ENCODE peak calls at places on chromosomes 16 and 17, in four cellular contexts. H is transverse colon; Y is naive thymus-derived CD4-positive, alpha-beta T cell; D is sigmoid colon. L is an unnamed sample.

GRCh38 chr17:21376835-21377690 is 906 bp downstream of the KCNJ12 start:
- DNase-seq in D (no peak), H (no peak), Y (no peak), L (peak; percentile 63)

GRCh38 chr16:87487361-87487924 is 5.4 kb downstream of the ZCCHC14 start:
- DNase-seq in H (peak; percentile 85), D (no peak), Y (no peak), L (peak; percentile 86)

GRCh38 chr16:64452446-64452845 is 669.4 kb downstream of the CDH11 start:
- DNase-seq in Y (no peak), H (no peak), D (no peak), L (no peak)

GRCh38 chr17:1865252-1866037 is 35.6 kb downstream of the RPA1 start:
- DNase-seq in H (peak; percentile 48), D (no peak), Y (peak; percentile 66), L (no peak)

GRCh38 chr17:80640379-80641071 is 95.9 kb downstream of the RPTOR start:
- DNase-seq in Y (no peak), H (no peak), D (no peak), L (no peak)

GRCh38 chr17:39944393-39944711 is 16.8 kb downstream of the LRRC3C start:
- DNase-seq in D (no peak), Y (no peak), H (no peak), L (no peak)

GRCh38 chr16:31198207-31198882 is 4.2 kb downstream of the PYCARD start:
- DNase-seq in D (no peak), H (no peak), Y (no peak), L (no peak)

GRCh38 chr17:77887464-77888241 is 70.8 kb upstream of the TNRC6C start:
- DNase-seq in H (peak; percentile 70), D (peak; percentile 96), Y (peak; percentile 86), L (peak; percentile 87)

GRCh38 chr16:2968738-2969544 is at the start of gene PAQR4:
- DNase-seq in H (peak; percentile 89), Y (peak; percentile 74), D (peak; percentile 89), L (peak; percentile 89)

GRCh38 chr16:53692146-53692545 is 11.5 kb downstream of the RPGRIP1L start:
- DNase-seq in D (no peak), Y (no peak), H (no peak), L (no peak)

GRCh38 chr17:65173284-65173793 is 36.2 kb downstream of the RGS9 start:
- DNase-seq in D (no peak), Y (peak; percentile 72), H (peak; percentile 46), L (no peak)

GRCh38 chr17:75146597-75146996 is 7.7 kb downstream of the JPT1 start:
- DNase-seq in H (no peak), Y (no peak), D (no peak), L (no peak)

GRCh38 chr17:66952031-66952524 is 12.4 kb upstream of the CACNG4 start:
- DNase-seq in Y (no peak), H (peak; percentile 66), D (no peak), L (peak; percentile 87)

GRCh38 chr17:4845128-4845527 is 12.0 kb downstream of the MINK1 start:
- DNase-seq in Y (no peak), H (no peak), D (no peak), L (no peak)

GRCh38 chr16:8720080-8720966 is 45.9 kb downstream of the ABAT start:
- DNase-seq in D (no peak), Y (no peak), H (no peak), L (no peak)

GRCh38 chr17:49388290-49388640 is 26.2 kb upstream of the ZNF652 start:
- DNase-seq in Y (peak; percentile 36), H (peak; percentile 23), D (no peak), L (no peak)

GRCh38 chr16:67146523-67147357 is 4.1 kb downstream of the B3GNT9 start:
- DNase-seq in H (no peak), D (no peak), Y (no peak), L (no peak)

GRCh38 chr17:7250655-7251329 is 742 bp downstream of the CTDNEP1 start:
- DNase-seq in Y (no peak), D (no peak), H (peak; percentile 29), L (no peak)

DNA sequence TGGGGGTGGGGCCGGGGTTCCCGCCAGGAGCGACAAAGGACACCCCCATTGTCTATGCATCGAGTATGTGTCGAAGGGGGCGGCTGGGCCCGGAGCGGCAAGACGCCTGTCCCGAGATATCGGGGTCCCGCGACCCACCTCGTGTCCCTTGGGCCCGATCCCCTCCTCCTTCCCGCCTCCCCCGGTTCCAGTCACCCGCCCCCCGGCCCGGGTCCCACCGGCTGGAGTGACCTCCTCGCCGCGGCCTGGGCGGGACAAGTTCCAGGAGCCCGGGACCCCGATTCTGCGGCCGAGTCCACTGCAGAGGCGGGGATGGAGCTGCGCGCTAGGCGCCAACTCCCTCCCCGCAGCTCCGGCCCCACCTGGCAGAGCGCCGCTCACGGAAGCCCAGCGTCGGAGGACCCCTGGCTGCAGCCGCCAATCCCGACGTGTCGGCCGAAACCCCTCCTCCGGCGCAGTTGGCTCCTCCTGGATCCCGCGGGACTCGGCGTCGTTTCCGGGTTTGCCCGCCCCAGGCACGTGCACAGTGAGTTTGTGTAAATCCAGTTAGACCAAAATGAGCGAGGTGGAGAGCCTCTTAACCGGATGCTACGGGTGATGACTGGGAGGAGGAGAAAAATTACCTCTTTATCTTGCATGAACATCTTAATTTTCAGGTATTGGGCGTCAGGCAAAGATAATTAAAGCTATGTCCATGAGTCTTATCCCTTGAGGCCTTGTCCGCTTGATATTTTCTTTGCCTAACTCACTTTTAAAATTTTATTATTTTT is at the start of gene NMRAL1:
- DNase-seq in D (peak; percentile 95), H (peak; percentile 93), Y (peak; percentile 86), L (peak; percentile 95)
- H3K27ac ChIP-seq in D (peak within 1 kb of the TSS; percentile 77), H (peak within 1 kb of the TSS; percentile 83), Y (peak within 1 kb of the TSS; percentile 92), L (peak within 1 kb of the TSS; percentile 2)

GRCh38 chr16:51390877-51391276 is 239.8 kb upstream of the SALL1 start:
- DNase-seq in H (no peak), D (no peak), Y (no peak), L (no peak)

GRCh38 chr16:51391798-51392511 is 240.9 kb upstream of the SALL1 start:
- DNase-seq in Y (no peak), D (no peak), H (no peak), L (no peak)

GRCh38 chr16:51392651-51393187 is 241.6 kb upstream of the SALL1 start:
- DNase-seq in H (no peak), D (no peak), Y (no peak), L (no peak)

GRCh38 chr16:51393381-51394005 is 242.4 kb upstream of the SALL1 start:
- DNase-seq in Y (no peak), D (no peak), H (no peak), L (no peak)

GRCh38 chr16:51394401-51394800 is 243.3 kb upstream of the SALL1 start:
- DNase-seq in D (no peak), H (no peak), Y (no peak), L (no peak)
- H3K36me3 ChIP-seq in D (no peaks in the 10 kb centered on the region), H (no peaks in the 10 kb centered on the region), Y (no peaks in the 10 kb centered on the region), L (no peaks in the 10 kb centered on the region)

GRCh38 chr17:73163043-73163442 is 1.8 kb upstream of the SSTR2 start:
- DNase-seq in D (no peak), H (no peak), Y (no peak), L (no peak)

GRCh38 chr17:73170324-73170723 is 5.5 kb downstream of the SSTR2 start:
- DNase-seq in D (no peak), H (no peak), Y (no peak), L (no peak)

GRCh38 chr17:73168667-73169066 is 3.9 kb downstream of the SSTR2 start:
- DNase-seq in H (no peak), Y (no peak), D (no peak), L (no peak)

GRCh38 chr17:73165616-73166404 is 1.0 kb downstream of the SSTR2 start:
- DNase-seq in H (no peak), Y (no peak), D (no peak), L (no peak)

DNA sequence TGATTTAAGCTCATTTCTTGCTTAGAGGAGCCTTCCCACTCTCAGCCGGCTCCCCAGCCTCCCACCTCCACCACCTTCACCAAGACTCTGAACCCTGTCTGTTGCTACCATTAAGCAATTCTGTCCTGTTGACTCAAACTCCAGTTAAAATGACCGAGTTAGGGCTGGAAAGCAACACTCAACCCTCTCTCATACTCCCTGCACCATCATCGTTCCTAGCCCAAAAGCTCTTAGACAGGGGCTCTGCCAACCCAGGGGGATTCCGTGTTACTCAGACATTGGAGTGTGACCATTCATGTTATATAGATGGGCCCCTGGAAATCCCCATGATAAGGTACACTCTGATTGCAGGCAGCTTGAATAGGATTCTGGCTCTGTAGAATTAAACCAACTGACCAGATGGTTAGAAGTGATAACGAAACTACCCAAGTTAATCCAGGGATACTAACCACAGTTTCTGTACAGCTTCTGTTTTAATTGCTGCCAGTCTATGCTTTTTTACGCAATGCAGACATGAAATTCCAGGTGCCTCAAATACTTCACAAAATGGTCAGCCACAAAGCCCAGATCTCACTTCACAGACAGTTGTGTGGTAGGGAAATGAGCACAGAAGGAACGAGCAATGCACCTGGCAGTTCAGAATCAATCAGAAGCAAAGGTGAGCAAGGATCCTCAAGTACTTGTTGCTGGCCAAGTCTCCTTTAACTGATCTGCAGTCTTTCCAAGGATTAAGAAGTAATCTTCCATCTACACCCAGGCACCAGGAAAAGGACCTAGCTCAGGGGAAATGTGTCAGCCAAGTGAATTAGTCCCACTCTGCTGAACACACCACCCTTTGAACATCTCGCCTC is 2.1 kb downstream of the SSTR2 start:
- DNase-seq in D (no peak), Y (no peak), H (no peak), L (no peak)
- H3K4me3 ChIP-seq in D (no peak overlapping the region), Y (no peak overlapping the region), H (no peak overlapping the region), L (no peak overlapping the region)

DNA sequence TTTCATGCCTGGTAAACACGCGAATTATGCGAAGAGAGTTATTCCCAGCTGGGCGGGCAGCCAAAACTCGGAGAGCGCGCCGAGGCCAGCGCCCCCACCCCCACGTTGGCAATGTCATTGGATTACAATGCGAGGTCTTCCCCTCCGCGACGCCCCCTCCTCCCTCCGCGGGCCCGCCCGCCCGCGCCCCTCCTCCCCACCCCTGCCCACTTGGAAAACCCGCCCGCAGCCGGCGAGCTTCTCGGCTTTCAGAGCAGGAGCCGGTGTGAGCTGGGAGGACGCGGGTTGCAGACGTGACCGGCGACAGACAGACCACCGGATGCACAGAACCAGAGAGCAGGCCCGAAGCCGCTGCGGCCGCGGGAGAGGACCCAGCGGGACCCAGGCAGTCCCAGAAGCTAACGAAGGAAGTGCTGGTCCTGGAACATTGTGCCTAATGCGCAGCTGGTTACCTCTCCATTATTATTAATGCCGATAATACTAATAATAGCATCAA is 4.0 kb downstream of the NOG start:
- DNase-seq in Y (peak; percentile 16), D (no peak), H (no peak), L (peak; percentile 68)
- H3K27ac ChIP-seq in Y (peak overlapping the region; percentile 88), D (no peak overlapping the region), H (no peak overlapping the region), L (no peak overlapping the region)

L was measured in left lung.